ENCODE peak calls at places on chromosomes 13 and 19, in nine cellular contexts. U is pancreas, N is BJ, V is fibroblast of mammary gland, J is HFF-Myc, P is heart left ventricle, Z is osteocyte, H is right lobe of liver, B is fibroblast of the aortic adventitia. L is an unnamed sample.

GRCh38 chr13:100535401-100536135 is 53.0 kb downstream of the GGACT start:
- DNase-seq in U (no peak), N (no peak), V (peak), J (no peak), P (no peak), Z (peak), H (no peak), B (peak), L (no peak)

GRCh38 chr19:41327499-41328156 is 17.7 kb downstream of the CCDC97 start:
- DNase-seq in U (peak), N (no peak), V (peak), J (no peak), P (peak), Z (no peak), H (peak), B (no peak), L (peak)

GRCh38 chr13:51000576-51001260 is 91.1 kb downstream of the RNASEH2B start:
- DNase-seq in U (no peak), N (no peak), V (peak), J (no peak), P (no peak), Z (no peak), H (no peak), B (peak), L (no peak)

GRCh38 chr19:7733376-7733775 is 1.5 kb upstream of the CLEC4G start:
- DNase-seq in U (no peak), N (no peak), V (no peak), J (no peak), P (no peak), Z (no peak), H (no peak), B (no peak), L (no peak)

GRCh38 chr13:107608736-107609135 is 606.6 kb downstream of the LIG4 start:
- DNase-seq in U (no peak), N (no peak), V (no peak), J (no peak), P (no peak), Z (no peak), H (no peak), B (no peak), L (no peak)

GRCh38 chr19:15452111-15453047 is 2.6 kb upstream of the WIZ start:
- DNase-seq in U (peak), N (peak), V (peak), J (no peak), P (peak), Z (peak), H (peak), B (peak), L (peak)

GRCh38 chr13:76638882-76639281 is 247.3 kb downstream of the KCTD12 start:
- DNase-seq in U (no peak), N (no peak), V (peak), J (no peak), P (no peak), Z (no peak), H (no peak), B (no peak), L (no peak)

GRCh38 chr19:48480151-48480475 is 10.9 kb downstream of the CYTH2 start:
- DNase-seq in U (no peak), N (no peak), V (peak), J (no peak), P (peak), Z (no peak), H (no peak), B (peak), L (peak)

GRCh38 chr13:20729633-20730585 is 26.4 kb downstream of the IL17D start:
- DNase-seq in U (no peak), N (no peak), V (no peak), J (no peak), P (no peak), Z (peak), H (no peak), B (no peak), L (no peak)

GRCh38 chr19:41362143-41362847 is 1.7 kb downstream of the B9D2 start:
- DNase-seq in U (no peak), N (no peak), V (no peak), J (no peak), P (no peak), Z (no peak), H (no peak), B (no peak), L (no peak)

DNA sequence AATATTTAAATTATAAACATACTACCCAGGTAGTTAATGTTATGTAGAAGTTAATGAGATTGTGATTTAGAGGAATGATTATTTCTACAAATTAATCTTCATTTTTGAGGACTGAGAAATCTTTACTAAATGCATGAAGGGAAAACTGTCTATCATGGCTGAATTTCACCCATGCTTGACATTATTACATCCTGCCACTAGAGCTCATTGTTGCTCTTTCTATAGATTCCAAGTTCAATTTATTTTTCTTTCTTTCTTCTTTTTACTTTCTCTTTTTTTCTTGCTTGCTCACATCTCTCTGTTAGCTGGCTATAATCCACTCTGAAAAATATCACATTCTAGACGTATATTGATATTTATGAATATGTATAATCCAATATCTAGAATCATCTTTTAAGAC is 505.0 kb upstream of the KLHL1 start:
- DNase-seq in U (no peak), N (no peak), V (no peak), J (no peak), P (no peak), Z (no peak), H (no peak), B (no peak), L (no peak)
- TF ChIP-seq CTCF in U (no peak), N (no peak), V (no peak), J (no peak), P (no peak), Z (peak), H (no peak), B (no peak), L (no peak)

GRCh38 chr13:94950303-94950702 is 238.0 kb upstream of the SOX21 start:
- DNase-seq in U (no peak), N (no peak), V (peak), J (no peak), P (no peak), Z (no peak), H (no peak), B (peak), L (no peak)
- TF ChIP-seq CTCF in U (no peak), N (no peak), V (peak), J (no peak), P (no peak), Z (no peak), H (peak), B (no peak), L (no peak)

GRCh38 chr19:34555447-34555846 is 73.9 kb downstream of the WTIP start:
- DNase-seq in U (no peak), N (no peak), V (peak), J (no peak), P (no peak), Z (no peak), H (no peak), B (peak), L (peak)

GRCh38 chr19:34559045-34559444 is 77.5 kb downstream of the WTIP start:
- DNase-seq in U (no peak), N (no peak), V (no peak), J (no peak), P (no peak), Z (no peak), H (no peak), B (no peak), L (no peak)

GRCh38 chr19:34560229-34560628 is 78.7 kb downstream of the WTIP start:
- DNase-seq in U (no peak), N (no peak), V (no peak), J (no peak), P (no peak), Z (no peak), H (no peak), B (no peak), L (no peak)

DNA sequence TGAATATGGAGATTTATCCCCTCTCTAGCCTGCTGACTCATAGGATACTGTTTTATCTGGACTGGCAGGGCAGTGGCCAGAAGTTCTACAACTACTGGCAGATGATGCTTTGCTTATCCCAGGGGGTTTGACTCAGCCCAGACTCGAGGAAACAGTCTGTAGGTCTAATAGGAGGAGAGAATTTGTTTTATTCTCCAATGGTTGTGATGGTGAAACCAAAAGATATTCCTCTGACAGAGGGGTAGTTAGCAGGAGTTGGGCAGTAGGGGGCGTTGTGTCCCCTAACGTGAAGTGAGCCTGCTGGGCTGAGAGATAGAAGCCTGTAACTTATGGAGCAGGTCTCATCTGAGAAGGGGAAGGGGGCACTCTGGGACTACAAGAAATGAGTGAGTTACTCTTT is 74.9 kb downstream of the WTIP start:
- DNase-seq in U (peak), N (no peak), V (peak), J (peak), P (no peak), Z (no peak), H (no peak), B (peak), L (peak)
- TF ChIP-seq CTCF in U (no peak), N (peak), V (peak), J (peak), P (peak), Z (peak), H (peak), B (no peak), L (peak)

GRCh38 chr19:11291991-11292390 is 4.0 kb upstream of the TSPAN16 start:
- DNase-seq in U (no peak), N (no peak), V (no peak), J (no peak), P (no peak), Z (no peak), H (no peak), B (no peak), L (peak)

GRCh38 chr19:11291415-11291814 is 4.5 kb upstream of the TSPAN16 start:
- DNase-seq in U (no peak), N (no peak), V (no peak), J (no peak), P (no peak), Z (no peak), H (no peak), B (no peak), L (no peak)

GRCh38 chr19:11286312-11286974 is 9.5 kb upstream of the TSPAN16 start:
- DNase-seq in U (no peak), N (no peak), V (peak), J (no peak), P (peak), Z (no peak), H (no peak), B (peak), L (peak)

GRCh38 chr19:11284535-11284934 is 11.4 kb upstream of the TSPAN16 start:
- DNase-seq in U (no peak), N (no peak), V (no peak), J (no peak), P (no peak), Z (no peak), H (no peak), B (no peak), L (no peak)

DNA sequence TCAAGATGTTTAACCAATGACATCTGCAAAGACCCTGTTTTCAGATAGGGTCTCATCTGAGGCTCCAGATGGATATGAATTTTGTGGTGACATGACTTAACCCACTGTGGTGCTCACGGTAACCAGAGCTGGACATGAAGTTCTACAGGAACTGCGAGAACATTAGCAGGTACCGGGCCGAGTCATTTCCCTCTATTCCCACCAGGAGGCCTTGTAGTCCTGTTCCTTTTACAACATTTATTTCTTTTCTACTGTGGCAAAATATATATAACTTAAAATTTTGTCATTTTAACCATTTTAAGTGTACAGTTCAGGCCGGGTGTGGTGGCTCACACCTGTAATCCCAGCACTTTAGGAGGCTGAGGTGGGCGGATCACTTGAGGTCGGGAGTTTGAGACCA is 7.6 kb upstream of the TSPAN16 start:
- DNase-seq in U (no peak), N (no peak), V (peak), J (no peak), P (no peak), Z (no peak), H (no peak), B (peak), L (no peak)
- TF ChIP-seq CTCF in U (no peak), N (peak), V (peak), J (peak), P (no peak), Z (peak), H (peak), B (peak), L (peak)

DNA sequence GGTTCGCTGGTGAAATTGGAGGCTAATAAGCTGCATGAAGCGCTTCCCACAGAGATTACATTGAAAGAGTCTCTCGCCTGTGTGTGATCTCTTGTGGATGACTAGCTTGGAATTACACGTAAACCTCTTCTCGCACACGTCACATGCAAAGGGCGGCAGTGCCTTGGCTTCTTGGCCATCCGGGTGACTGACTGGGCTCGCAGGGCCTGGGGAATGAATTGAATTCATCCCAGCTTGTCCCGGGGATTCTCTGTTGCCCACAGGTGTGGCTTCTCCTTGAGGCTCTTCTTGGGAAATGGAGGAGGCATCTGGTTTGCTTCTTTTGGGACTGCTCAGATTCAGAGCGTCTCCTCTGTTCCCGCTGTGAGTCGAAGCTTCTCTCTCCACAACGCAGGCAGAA is 19.8 kb downstream of the ZSCAN5C start:
- DNase-seq in U (no peak), N (no peak), V (no peak), J (no peak), P (no peak), Z (no peak), H (no peak), B (no peak), L (no peak)
- TF ChIP-seq CTCF in U (no peak), N (no peak), V (no peak), J (no peak), P (no peak), Z (no peak), H (no peak), B (no peak), L (no peak)

GRCh38 chr19:1777149-1777548 is 23.8 kb downstream of the ONECUT3 start:
- DNase-seq in U (no peak), N (no peak), V (no peak), J (no peak), P (no peak), Z (no peak), H (no peak), B (no peak), L (no peak)

GRCh38 chr19:1782501-1782900 is 29.2 kb downstream of the ONECUT3 start:
- DNase-seq in U (no peak), N (no peak), V (no peak), J (no peak), P (no peak), Z (no peak), H (no peak), B (no peak), L (no peak)

GRCh38 chr19:1783354-1783753 is 28.7 kb downstream of the ATP8B3 start:
- DNase-seq in U (no peak), N (no peak), V (no peak), J (no peak), P (no peak), Z (no peak), H (no peak), B (no peak), L (no peak)

GRCh38 chr19:1779604-1779973 is 26.3 kb downstream of the ONECUT3 start:
- DNase-seq in U (no peak), N (no peak), V (no peak), J (no peak), P (no peak), Z (no peak), H (no peak), B (no peak), L (no peak)

DNA sequence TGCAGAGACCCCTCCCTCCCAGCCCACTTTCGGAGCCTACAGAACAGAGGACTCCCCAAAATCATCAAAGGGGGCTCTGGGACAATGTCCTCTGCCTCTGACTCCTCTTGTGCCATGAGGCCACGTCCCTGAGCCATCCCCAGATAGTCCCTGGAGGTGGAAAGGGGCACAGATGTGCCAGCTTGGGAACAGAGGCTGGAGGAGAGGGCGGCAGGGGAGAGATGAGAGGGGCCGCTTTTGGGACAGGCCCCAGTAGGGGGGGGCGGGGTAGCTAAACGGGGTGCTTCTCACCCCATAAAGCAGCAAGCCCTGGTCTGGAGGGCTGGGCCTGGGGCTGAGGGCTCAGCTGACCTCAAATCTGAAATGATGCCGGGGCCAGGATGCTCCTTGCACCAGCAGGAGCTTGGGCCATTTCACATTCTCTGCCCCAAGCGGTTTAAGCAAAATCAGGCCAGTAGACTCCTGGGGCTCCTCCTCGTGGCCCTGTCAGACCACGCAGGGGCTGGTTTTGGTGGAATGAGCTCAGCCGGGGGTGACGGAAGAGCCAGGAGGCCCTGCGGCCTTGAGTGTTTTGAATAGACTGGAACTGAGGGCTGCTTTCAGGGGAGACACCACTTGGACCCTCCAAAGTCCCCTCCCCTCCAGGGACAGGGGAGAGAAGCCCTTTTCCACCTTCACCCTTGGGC is 27.1 kb downstream of the ONECUT3 start:
- DNase-seq in U (no peak), N (no peak), V (peak), J (no peak), P (no peak), Z (no peak), H (no peak), B (no peak), L (no peak)
- TF ChIP-seq CTCF in U (no peak), N (peak), V (peak), J (no peak), P (no peak), Z (no peak), H (no peak), B (peak), L (no peak)

GRCh38 chr13:48302920-48303330 is 626 bp upstream of the RB1 start:
- DNase-seq in U (no peak), N (no peak), V (no peak), J (no peak), P (no peak), Z (no peak), H (no peak), B (peak), L (no peak)

GRCh38 chr13:48299591-48299990 is 4.0 kb upstream of the RB1 start:
- DNase-seq in U (no peak), N (no peak), V (no peak), J (no peak), P (no peak), Z (no peak), H (no peak), B (no peak), L (no peak)

GRCh38 chr13:48303331-48304131 is at the start of gene RB1:
- DNase-seq in U (peak), N (peak), V (peak), J (peak), P (peak), Z (peak), H (peak), B (peak), L (peak)

DNA sequence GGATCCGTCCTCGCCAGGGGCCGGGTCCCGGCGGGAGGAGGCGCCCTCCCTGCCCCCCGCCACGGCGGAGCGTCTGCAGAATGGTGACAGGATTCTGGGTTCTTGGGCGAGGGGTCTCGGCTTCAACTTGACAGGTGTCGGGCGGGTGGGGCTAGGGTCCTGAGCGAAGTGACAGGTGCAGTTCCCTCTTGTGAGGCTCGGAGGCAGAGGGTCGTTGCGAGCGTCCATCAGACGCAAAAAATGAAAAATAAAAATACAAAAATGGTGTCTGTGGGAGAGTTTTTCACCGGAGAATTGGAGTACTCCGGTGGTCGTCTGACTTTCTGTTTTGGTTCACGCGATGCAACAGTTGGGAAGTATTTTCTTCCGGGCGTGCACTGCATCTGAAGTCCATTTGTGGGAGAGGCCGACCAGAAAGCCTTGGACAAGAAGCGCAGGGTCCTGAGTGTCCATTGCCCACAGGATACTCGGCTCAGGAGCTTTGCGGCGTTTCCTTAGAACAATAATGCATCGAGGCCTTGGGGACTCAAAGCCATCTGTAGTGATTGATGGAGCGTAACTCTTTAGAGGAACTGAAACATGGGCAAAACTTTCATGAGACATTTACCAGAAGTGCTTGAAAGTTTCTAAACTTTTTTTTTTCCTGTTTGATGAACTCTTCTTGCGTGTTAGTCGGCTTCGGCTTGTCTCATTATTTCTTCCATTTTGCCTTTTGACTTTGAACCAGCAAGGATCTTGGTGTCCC is 753 bp downstream of the RB1 start:
- DNase-seq in U (no peak), N (no peak), V (peak), J (peak), P (peak), Z (no peak), H (peak), B (peak), L (peak)
- TF ChIP-seq CTCF in U (no peak), N (peak), V (no peak), J (no peak), P (no peak), Z (no peak), H (no peak), B (no peak), L (no peak)

GRCh38 chr13:92188574-92188973 is 790.2 kb downstream of the GPC5 start:
- DNase-seq in U (no peak), N (no peak), V (no peak), J (no peak), P (no peak), Z (no peak), H (no peak), B (no peak), L (no peak)

GRCh38 chr13:92187378-92187989 is 789.1 kb downstream of the GPC5 start:
- DNase-seq in U (no peak), N (no peak), V (peak), J (peak), P (no peak), Z (no peak), H (no peak), B (peak), L (peak)
- TF ChIP-seq CTCF in U (peak), N (peak), V (peak), J (peak), P (peak), Z (peak), H (peak), B (peak), L (peak)

GRCh38 chr13:40993987-40994386 is 25.1 kb downstream of the ELF1 start:
- DNase-seq in U (peak), N (no peak), V (no peak), J (no peak), P (no peak), Z (no peak), H (no peak), B (no peak), L (no peak)
- TF ChIP-seq CTCF in U (peak), N (no peak), V (no peak), J (no peak), P (no peak), Z (no peak), H (no peak), B (no peak), L (no peak)